ENCODE peak calls at places on chromosomes 5 and 9, in seven cellular contexts. X, K, V, G, H, S and W are unnamed samples.

GRCh38 chr5:116280149-116280803 is 195.5 kb downstream of the COMMD10 start:
- DNase-seq in X (no peak), K (no peak), V (no peak), G (no peak), H (no peak), S (no peak), W (no peak)

GRCh38 chr9:106875548-106875947 is 12.6 kb downstream of the ZNF462 start:
- DNase-seq in X (no peak), K (no peak), V (no peak), G (no peak), H (no peak), S (no peak), W (no peak)

GRCh38 chr5:160185954-160186353 is 43.4 kb upstream of the FABP6 start:
- DNase-seq in X (no peak), K (no peak), V (no peak), G (no peak), H (no peak), S (no peak), W (no peak)

GRCh38 chr9:34691556-34691955 is 480 bp upstream of the CCL19 start:
- DNase-seq in X (no peak), K (no peak), V (no peak), G (no peak), H (no peak), S (no peak), W (no peak)

GRCh38 chr9:75903785-75904360 is 13.4 kb downstream of the PCSK5 start:
- DNase-seq in X (peak), K (no peak), V (no peak), G (no peak), H (no peak), S (no peak), W (no peak)

GRCh38 chr9:114278881-114279570 is 43.9 kb upstream of the ORM1 start:
- DNase-seq in X (peak), K (no peak), V (no peak), G (no peak), H (peak), S (peak), W (no peak)

GRCh38 chr5:175542232-175542965 is 64.0 kb downstream of the SFXN1 start:
- DNase-seq in X (no peak), K (no peak), V (no peak), G (no peak), H (no peak), S (no peak), W (no peak)

GRCh38 chr9:71763752-71764332 is 4.5 kb downstream of the CEMIP2 start:
- DNase-seq in X (peak), K (no peak), V (no peak), G (no peak), H (peak), S (peak), W (no peak)

GRCh38 chr9:137195525-137196220 is 4.9 kb downstream of the TPRN start:
- DNase-seq in X (no peak), K (no peak), V (no peak), G (no peak), H (no peak), S (no peak), W (no peak)

GRCh38 chr9:99274511-99274910 is 52.4 kb downstream of the SEC61B start:
- DNase-seq in X (no peak), K (peak), V (no peak), G (no peak), H (no peak), S (no peak), W (no peak)

GRCh38 chr9:115969096-115969495 is 184.5 kb upstream of the PAPPA start:
- DNase-seq in X (peak), K (no peak), V (no peak), G (no peak), H (no peak), S (no peak), W (no peak)

GRCh38 chr5:174354571-174354970 is 309.1 kb downstream of the NSG2 start:
- DNase-seq in X (peak), K (no peak), V (no peak), G (no peak), H (no peak), S (no peak), W (no peak)

GRCh38 chr9:77848897-77849296 is 182.7 kb downstream of the GNAQ start:
- DNase-seq in X (peak), K (no peak), V (peak), G (no peak), H (peak), S (peak), W (no peak)

GRCh38 chr5:32909207-32909606 is 198.1 kb downstream of the NPR3 start:
- DNase-seq in X (peak), K (no peak), V (no peak), G (no peak), H (peak), S (peak), W (no peak)

GRCh38 chr5:97046270-97046982 is 96.0 kb downstream of the LIX1 start:
- DNase-seq in X (peak), K (no peak), V (no peak), G (no peak), H (peak), S (peak), W (no peak)

GRCh38 chr5:102753889-102754498 is 1.1 kb upstream of the PAM start:
- DNase-seq in X (no peak), K (no peak), V (no peak), G (no peak), H (no peak), S (no peak), W (no peak)

GRCh38 chr5:89208392-89208791 is 325.4 kb upstream of the MEF2C start:
- DNase-seq in X (no peak), K (no peak), V (no peak), G (no peak), H (no peak), S (no peak), W (no peak)

GRCh38 chr9:87086536-87086935 is 139.2 kb upstream of the GAS1 start:
- DNase-seq in X (no peak), K (no peak), V (no peak), G (no peak), H (no peak), S (no peak), W (no peak)

GRCh38 chr5:132464155-132464939 is 26.2 kb downstream of the IRF1 start:
- DNase-seq in X (no peak), K (no peak), V (no peak), G (peak), H (no peak), S (no peak), W (peak)

GRCh38 chr9:105901514-105902109 is 207.3 kb downstream of the TMEM38B start:
- DNase-seq in X (peak), K (peak), V (no peak), G (no peak), H (no peak), S (no peak), W (peak)

GRCh38 chr9:114709636-114710035 is 27.6 kb upstream of the TEX48 start:
- DNase-seq in X (no peak), K (no peak), V (no peak), G (no peak), H (no peak), S (no peak), W (no peak)

GRCh38 chr9:751137-752051 is 90.1 kb upstream of the DMRT1 start:
- DNase-seq in X (peak), K (no peak), V (peak), G (no peak), H (no peak), S (peak), W (no peak)

GRCh38 chr5:10457682-10458574 is 16.2 kb downstream of the ROPN1L start:
- DNase-seq in X (no peak), K (no peak), V (no peak), G (no peak), H (no peak), S (no peak), W (no peak)

GRCh38 chr9:136245194-136246150 is at the start of gene QSOX2:
- DNase-seq in X (peak), K (peak), V (peak), G (peak), H (peak), S (peak), W (peak)

GRCh38 chr9:70566743-70567142 is 152.3 kb upstream of the KLF9 start:
- DNase-seq in X (no peak), K (no peak), V (no peak), G (no peak), H (no peak), S (no peak), W (no peak)

GRCh38 chr5:64883912-64884311 is 115.2 kb downstream of the CWC27 start:
- DNase-seq in X (no peak), K (no peak), V (no peak), G (no peak), H (no peak), S (no peak), W (no peak)

GRCh38 chr9:132412089-132412488 is 2.1 kb downstream of the CFAP77 start:
- DNase-seq in X (peak), K (peak), V (no peak), G (no peak), H (no peak), S (peak), W (peak)

GRCh38 chr5:124453221-124454032 is 293.0 kb downstream of the ZNF608 start:
- DNase-seq in X (peak), K (no peak), V (no peak), G (no peak), H (peak), S (peak), W (no peak)

GRCh38 chr5:134136771-134137170 is 22.3 kb downstream of the TCF7 start:
- DNase-seq in X (no peak), K (no peak), V (peak), G (peak), H (no peak), S (no peak), W (no peak)

GRCh38 chr9:37747271-37747753 is 6.3 kb upstream of the TRMT10B start:
- DNase-seq in X (peak), K (peak), V (peak), G (peak), H (peak), S (peak), W (peak)

DNA sequence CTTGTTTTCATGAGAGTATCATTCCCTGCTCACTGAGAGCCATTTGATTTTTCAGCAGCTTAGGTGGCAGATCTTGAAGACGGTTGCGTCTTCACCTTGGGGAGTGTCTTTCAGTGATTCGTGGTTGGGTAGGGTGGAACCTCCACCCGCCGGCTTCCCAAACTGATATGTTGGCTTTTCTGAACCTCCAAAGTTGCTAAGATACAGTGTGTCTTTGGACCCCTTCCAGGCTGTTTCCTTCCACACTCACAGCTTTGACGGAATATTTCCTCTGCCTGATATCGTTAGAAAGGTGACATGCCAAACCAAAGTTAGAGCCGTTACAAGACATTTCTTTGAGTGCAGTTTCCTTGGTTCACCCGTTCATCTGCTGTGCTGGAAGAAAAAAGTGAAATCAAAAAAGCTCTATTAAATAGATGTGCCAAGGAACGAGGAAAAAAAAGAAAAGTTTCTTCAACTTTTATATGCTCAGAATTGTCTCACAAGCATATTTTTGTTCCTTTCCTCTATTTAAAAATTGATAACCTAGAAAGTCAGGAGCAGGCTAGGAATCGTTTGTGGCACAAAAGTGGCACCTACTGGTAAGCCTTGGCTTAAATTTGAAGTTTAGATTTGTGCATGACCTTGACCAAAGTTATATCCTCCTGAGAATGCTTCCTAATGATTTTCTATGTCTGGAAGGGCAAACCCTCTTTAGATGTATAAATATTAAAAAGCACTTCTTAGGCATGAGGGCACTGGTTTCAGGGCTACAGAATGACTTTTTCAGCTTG is 270.7 kb upstream of the WWC1 start:
- DNase-seq in X (peak), K (no peak), V (no peak), G (no peak), H (no peak), S (peak), W (no peak)
- TF ChIP-seq CTCF in X (peak), K (peak), V (no peak), G (no peak), H (no peak), S (peak), W (peak)

GRCh38 chr5:81748556-81748955 is 2.3 kb downstream of the SSBP2 start:
- DNase-seq in X (no peak), K (no peak), V (no peak), G (no peak), H (no peak), S (no peak), W (no peak)
- TF ChIP-seq CTCF in X (no peak), K (no peak), V (no peak), G (no peak), H (no peak), S (no peak), W (no peak)

GRCh38 chr5:66769839-66770617 is 173.8 kb downstream of the MAST4 start:
- DNase-seq in X (peak), K (peak), V (no peak), G (no peak), H (no peak), S (peak), W (peak)
- TF ChIP-seq CTCF in X (no peak), K (peak), V (no peak), G (no peak), H (no peak), S (peak), W (peak)

GRCh38 chr5:75667586-75667985 is 49.7 kb downstream of the POC5 start:
- DNase-seq in X (no peak), K (peak), V (no peak), G (no peak), H (no peak), S (no peak), W (no peak)
- TF ChIP-seq CTCF in X (no peak), K (peak), V (no peak), G (no peak), H (no peak), S (peak), W (peak)

GRCh38 chr5:142542906-142543305 is 143.0 kb downstream of the FGF1 start:
- DNase-seq in X (peak), K (no peak), V (no peak), G (no peak), H (peak), S (peak), W (no peak)
- TF ChIP-seq CTCF in X (peak), K (no peak), V (no peak), G (no peak), H (no peak), S (peak), W (no peak)

DNA sequence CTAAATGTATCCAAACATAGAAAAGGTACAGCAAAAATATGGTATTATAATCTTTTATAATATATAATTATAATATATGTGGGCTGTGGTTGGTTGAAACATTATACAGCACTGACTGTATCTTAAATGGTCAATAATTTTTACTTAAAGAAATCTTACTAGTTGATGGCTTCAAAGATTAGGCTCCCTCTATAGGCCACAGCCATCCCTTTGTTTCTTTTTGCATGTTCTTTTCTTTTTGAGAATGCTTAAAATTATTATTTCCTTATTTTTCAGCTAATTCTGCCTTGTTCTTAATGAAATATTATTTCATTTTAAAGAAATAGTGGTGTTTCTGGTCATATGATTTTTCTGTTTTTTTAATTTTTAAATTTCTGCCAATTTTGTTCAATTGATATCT is 128.5 kb downstream of the MAST4 start:
- DNase-seq in X (no peak), K (no peak), V (no peak), G (no peak), H (no peak), S (no peak), W (no peak)
- TF ChIP-seq CTCF in X (peak), K (no peak), V (no peak), G (no peak), H (peak), S (peak), W (peak)

GRCh38 chr5:150589791-150590601 is 50.5 kb upstream of the SYNPO start:
- DNase-seq in X (no peak), K (peak), V (peak), G (no peak), H (peak), S (peak), W (peak)
- TF ChIP-seq CTCF in X (peak), K (peak), V (peak), G (no peak), H (peak), S (peak), W (peak)

GRCh38 chr5:139658501-139658927 is 10.4 kb downstream of the CXXC5 start:
- DNase-seq in X (peak), K (no peak), V (no peak), G (no peak), H (no peak), S (no peak), W (no peak)
- TF ChIP-seq CTCF in X (no peak), K (no peak), V (no peak), G (no peak), H (no peak), S (peak), W (no peak)